ENCODE peak calls at places on chromosome 17, in five cellular contexts. O is adrenal gland, H is foreskin keratinocyte, T is cardiac fibroblast, M is HL-60. U is an unnamed sample.

GRCh38 chr17:68324654-68325336 is 33.5 kb downstream of the ARSG start:
- DNase-seq in O (no peak), H (no peak), T (no peak), M (no peak), U (no peak)

GRCh38 chr17:491086-492014 is 138.7 kb upstream of the RPH3AL start:
- DNase-seq in O (peak), H (no peak), T (peak), M (peak), U (no peak)

GRCh38 chr17:60065867-60066266 is 12.9 kb downstream of the HEATR6 start:
- DNase-seq in O (no peak), H (no peak), T (no peak), M (no peak), U (no peak)

GRCh38 chr17:29557085-29557697 is 9.6 kb downstream of the ABHD15 start:
- DNase-seq in O (no peak), H (peak), T (peak), M (no peak), U (no peak)

GRCh38 chr17:11638700-11639265 is 40.5 kb downstream of the DNAH9 start:
- DNase-seq in O (no peak), H (no peak), T (no peak), M (no peak), U (no peak)

GRCh38 chr17:31467502-31468256 is 76.2 kb downstream of the RAB11FIP4 start:
- DNase-seq in O (no peak), H (no peak), T (no peak), M (no peak), U (no peak)

GRCh38 chr17:56319531-56319930 is 166.3 kb downstream of the ANKFN1 start:
- DNase-seq in O (no peak), H (peak), T (peak), M (peak), U (no peak)

GRCh38 chr17:9371019-9371418 is 204.6 kb downstream of the STX8 start:
- DNase-seq in O (peak), H (peak), T (peak), M (no peak), U (no peak)

GRCh38 chr17:12958786-12959185 is 59.0 kb downstream of the ELAC2 start:
- DNase-seq in O (no peak), H (no peak), T (peak), M (no peak), U (no peak)

GRCh38 chr17:80451104-80451775 is 25.2 kb downstream of the NPTX1 start:
- DNase-seq in O (no peak), H (no peak), T (no peak), M (no peak), U (no peak)

GRCh38 chr17:74964246-74964761 is 8.3 kb downstream of the HID1 start:
- DNase-seq in O (no peak), H (no peak), T (no peak), M (no peak), U (no peak)

GRCh38 chr17:74968361-74968780 is 4.2 kb downstream of the HID1 start:
- DNase-seq in O (no peak), H (no peak), T (no peak), M (no peak), U (no peak)

GRCh38 chr17:74962622-74963394 is 9.8 kb downstream of the HID1 start:
- DNase-seq in O (no peak), H (no peak), T (no peak), M (no peak), U (peak)

GRCh38 chr17:74963656-74964055 is 8.9 kb downstream of the HID1 start:
- DNase-seq in O (no peak), H (no peak), T (no peak), M (peak), U (no peak)

DNA sequence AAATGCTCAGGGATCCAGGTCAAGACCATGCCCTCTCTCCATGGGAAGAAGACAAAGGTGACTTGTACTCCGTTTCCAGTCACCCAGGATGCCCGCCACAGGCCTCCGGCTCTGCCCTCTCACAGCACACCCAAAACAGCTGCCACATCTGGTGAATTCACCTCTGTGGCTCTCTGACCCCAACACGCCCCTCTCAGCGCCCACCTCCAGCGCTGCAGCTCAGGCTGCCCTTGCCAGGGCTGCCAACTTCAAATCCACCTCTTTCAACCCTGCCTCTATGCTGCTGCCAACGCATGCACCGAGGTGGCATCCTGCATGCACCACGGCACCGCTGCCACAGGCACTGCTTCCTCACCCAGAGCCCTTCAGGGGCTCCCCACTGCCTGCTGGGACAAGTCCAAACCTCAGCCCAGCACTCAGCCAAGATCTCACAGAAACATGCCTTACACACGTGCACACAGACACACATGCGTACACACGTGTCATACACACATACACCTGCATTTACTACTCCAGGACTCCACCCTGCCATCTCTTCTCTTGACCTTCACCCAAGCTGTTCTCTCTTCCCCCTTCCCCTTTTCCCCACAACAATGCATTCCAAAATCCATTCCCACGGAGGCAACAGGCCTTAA is 7.5 kb downstream of the HID1 start:
- DNase-seq in O (no peak), H (no peak), T (no peak), M (no peak), U (no peak)
- TF ChIP-seq CTCF in O (no peak), H (no peak), T (no peak), M (no peak), U (no peak)

GRCh38 chr17:2094891-2095535 is 40.1 kb downstream of the HIC1 start:
- DNase-seq in O (peak), H (no peak), T (peak), M (no peak), U (no peak)

GRCh38 chr17:2090210-2090641 is 35.3 kb downstream of the HIC1 start:
- DNase-seq in O (no peak), H (no peak), T (no peak), M (no peak), U (no peak)

GRCh38 chr17:2090804-2091534 is 36.1 kb downstream of the HIC1 start:
- DNase-seq in O (peak), H (no peak), T (peak), M (no peak), U (no peak)

GRCh38 chr17:2093349-2093748 is 38.4 kb downstream of the HIC1 start:
- DNase-seq in O (no peak), H (no peak), T (no peak), M (no peak), U (no peak)

GRCh38 chr17:2092253-2092652 is 37.4 kb downstream of the HIC1 start:
- DNase-seq in O (no peak), H (no peak), T (no peak), M (no peak), U (no peak)
- TF ChIP-seq CTCF in O (no peak), H (no peak), T (no peak), M (no peak), U (no peak)

GRCh38 chr17:33335491-33336173 is 42.5 kb upstream of the ASIC2 start:
- DNase-seq in O (no peak), H (no peak), T (peak), M (no peak), U (no peak)
- TF ChIP-seq CTCF in O (no peak), H (no peak), T (no peak), M (no peak), U (no peak)

GRCh38 chr17:44219636-44220210 is at the start of gene UBTF:
- DNase-seq in O (peak), H (no peak), T (no peak), M (peak), U (no peak)
- TF ChIP-seq CTCF in O (no peak), H (no peak), T (no peak), M (no peak), U (no peak)

DNA sequence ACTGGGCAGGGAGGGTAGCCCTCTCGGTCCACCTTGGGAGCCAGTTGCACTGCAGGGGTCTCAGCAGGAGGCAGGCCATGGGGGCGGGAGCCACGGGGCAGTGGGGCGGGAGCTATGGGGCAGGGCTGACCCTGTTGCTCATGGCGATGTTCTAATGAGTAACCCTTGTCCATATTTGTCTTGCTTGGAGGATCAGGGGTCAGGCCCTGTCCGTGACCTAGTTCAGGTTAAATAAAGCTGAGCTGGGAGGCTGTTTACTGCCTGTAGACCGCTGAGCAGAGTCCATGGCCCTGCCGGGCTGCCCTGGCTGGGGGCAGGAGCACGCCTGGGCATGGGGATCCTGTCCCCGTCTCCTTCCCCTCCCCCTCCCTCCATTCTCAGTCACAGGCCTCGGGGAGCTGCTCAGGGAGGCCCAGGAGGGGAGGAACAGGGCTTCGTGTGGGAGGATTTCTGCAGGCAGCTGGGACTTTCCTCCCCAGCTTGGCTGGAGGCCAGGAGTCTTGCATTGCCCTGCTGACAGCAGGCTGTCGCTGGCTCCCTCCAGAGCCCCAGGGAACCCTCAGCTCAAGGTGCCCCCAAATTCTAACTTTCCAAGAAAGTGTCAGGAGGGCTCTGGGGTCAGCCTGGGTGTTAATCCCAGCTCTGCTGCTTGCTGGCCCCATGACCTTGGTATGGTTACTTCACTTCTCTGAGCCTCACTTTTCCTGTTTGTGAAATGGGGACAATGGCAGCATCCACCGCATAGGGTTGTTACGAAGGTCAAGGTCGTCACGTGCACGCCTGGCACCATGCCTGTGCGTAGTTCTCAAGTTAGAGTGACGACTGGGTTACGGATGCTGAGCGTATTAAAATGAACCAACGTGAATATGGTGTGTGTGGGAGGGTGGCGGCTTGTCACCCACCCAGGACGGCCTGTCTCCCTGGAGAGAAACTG is 6.1 kb upstream of the SERPINF2 start:
- DNase-seq in O (peak), H (no peak), T (peak), M (peak), U (no peak)
- TF ChIP-seq CTCF in O (no peak), H (no peak), T (no peak), M (no peak), U (no peak)

GRCh38 chr17:78378225-78379133 is at the start of gene PGS1:
- DNase-seq in O (peak), H (no peak), T (peak), M (peak), U (peak)
- TF ChIP-seq CTCF in O (no peak), H (no peak), T (no peak), M (no peak), U (no peak)

U was measured in CD14-positive monocyte.